ENCODE peak calls at places on chromosomes 3 and 15, in nine cellular contexts. C is H4, M is lower lobe of right lung, E is iPS-NIHi11, S is NCI-H2081, K is neural crest cell, G is ureter, A is midbrain, X is HTR-8/SVneo. J is an unnamed sample.

GRCh38 chr15:26744894-26745293 is 28.0 kb downstream of the GABRB3 start:
- DNase-seq in G (no peak), A (no peak), M (no peak), C (no peak), K (no peak), E (no peak), S (no peak), X (no peak), J (no peak)

GRCh38 chr3:36911990-36912804 is 32.7 kb downstream of the TRANK1 start:
- DNase-seq in S (no peak), M (no peak), K (no peak), A (no peak), C (peak), G (no peak), E (no peak), X (peak), J (no peak)

GRCh38 chr3:42745776-42746454 is 27.1 kb downstream of the CCDC13 start:
- DNase-seq in A (no peak), S (no peak), X (no peak), C (no peak), K (no peak), M (no peak), E (no peak), G (no peak), J (peak)

GRCh38 chr15:75904241-75904631 is 558 bp downstream of the FBXO22 start:
- DNase-seq in C (no peak), M (peak), G (no peak), S (peak), K (no peak), A (peak), X (peak), E (peak), J (peak)

GRCh38 chr3:160130950-160131349 is 94.3 kb upstream of the C3orf80 start:
- DNase-seq in M (no peak), E (no peak), C (no peak), X (no peak), S (no peak), G (no peak), A (no peak), K (no peak), J (no peak)

GRCh38 chr3:29170894-29171582 is 109.8 kb upstream of the RBMS3 start:
- DNase-seq in A (no peak), G (no peak), X (no peak), E (no peak), M (no peak), K (no peak), S (no peak), C (no peak), J (no peak)

GRCh38 chr15:96893159-96893906 is 562.8 kb downstream of the NR2F2 start:
- DNase-seq in M (no peak), A (peak), C (peak), G (no peak), K (peak), X (peak), E (peak), S (peak), J (no peak)

GRCh38 chr15:77783636-77784035 is 150.9 kb upstream of the LINGO1 start:
- DNase-seq in E (no peak), A (no peak), M (no peak), G (no peak), S (no peak), C (no peak), X (no peak), K (no peak), J (no peak)

GRCh38 chr3:23314981-23315805 is 112.1 kb downstream of the UBE2E2 start:
- DNase-seq in S (no peak), C (no peak), K (no peak), E (no peak), G (no peak), A (no peak), X (no peak), M (no peak), J (no peak)

GRCh38 chr15:69954726-69955125 is 143.0 kb downstream of the TLE3 start:
- DNase-seq in S (no peak), K (no peak), C (no peak), X (no peak), M (no peak), E (no peak), G (peak), A (no peak), J (no peak)

GRCh38 chr3:124034016-124034808 is 42.3 kb upstream of the ROPN1 start:
- DNase-seq in A (no peak), G (no peak), S (no peak), X (no peak), C (peak), E (peak), M (peak), K (peak), J (peak)

GRCh38 chr3:194119831-194120230 is 16.1 kb upstream of the HES1 start:
- DNase-seq in S (no peak), C (no peak), K (no peak), M (no peak), A (no peak), E (no peak), X (no peak), G (no peak), J (no peak)

GRCh38 chr3:123651449-123652345 is 66.8 kb upstream of the HACD2 start:
- DNase-seq in G (no peak), A (no peak), K (no peak), M (no peak), X (no peak), C (no peak), S (no peak), E (peak), J (no peak)

GRCh38 chr3:128503164-128503651 is 10.2 kb upstream of the GATA2 start:
- DNase-seq in C (no peak), A (no peak), X (no peak), E (no peak), S (peak), M (no peak), K (no peak), G (no peak), J (peak)

GRCh38 chr15:41512512-41513281 is 930 bp downstream of the LTK start:
- DNase-seq in M (no peak), A (no peak), K (peak), X (no peak), G (no peak), E (peak), C (no peak), S (no peak), J (no peak)

GRCh38 chr3:17151598-17152373 is 267.0 kb downstream of the PLCL2 start:
- DNase-seq in K (no peak), X (no peak), E (no peak), S (no peak), M (no peak), G (no peak), A (no peak), C (no peak), J (no peak)